ENCODE peak calls at places on chromosomes 7 and 10, in nine cellular contexts. B is lower lobe of right lung, K is right cardiac atrium, R is upper lobe of right lung, S is Panc1, O is right lobe of liver, W is psoas muscle, J is GM12878, U is mucosa of descending colon. L is an unnamed sample.

GRCh38 chr7:78395298-78396120 is 596.9 kb downstream of the PHTF2 start:
- ATAC-seq in U (no peak), B (no peak), K (no peak), S (no peak), W (no peak), O (no peak), J (no peak), R (no peak), L (no peak)

GRCh38 chr10:76436367-76436766 is 1004.9 kb downstream of the LRMDA start:
- ATAC-seq in B (no peak), R (peak; percentile 27), W (peak; percentile 74), O (no peak), J (no peak), S (no peak), K (peak; percentile 82), U (no peak), L (no peak)

GRCh38 chr10:86651021-86651471 is 3.3 kb upstream of the OPN4 start:
- ATAC-seq in R (no peak), O (no peak), S (no peak), K (no peak), W (no peak), J (no peak), U (no peak), B (no peak), L (no peak)

GRCh38 chr10:92691042-92691590 is 1.4 kb downstream of the HHEX start:
- ATAC-seq in B (no peak), J (no peak), R (no peak), W (no peak), O (peak; percentile 3), U (no peak), K (no peak), S (no peak), L (no peak)

GRCh38 chr10:86128360-86128759 is 238.2 kb downstream of the GRID1 start:
- ATAC-seq in J (no peak), B (no peak), K (no peak), W (no peak), R (no peak), U (no peak), S (no peak), O (no peak), L (no peak)

GRCh38 chr7:151690597-151690996 is 170.9 kb upstream of the RHEB start:
- ATAC-seq in W (no peak), J (no peak), K (peak; percentile 15), U (no peak), R (no peak), O (no peak), B (no peak), S (no peak), L (no peak)

GRCh38 chr10:30591249-30591670 is 38.3 kb downstream of the LYZL2 start:
- ATAC-seq in O (peak; percentile 57), U (peak; percentile 71), K (peak; percentile 51), B (peak; percentile 76), S (peak; percentile 69), J (peak; percentile 41), W (no peak), R (peak; percentile 81), L (peak; percentile 65)

GRCh38 chr10:73798927-73799563 is 12.4 kb downstream of the NDST2 start:
- ATAC-seq in O (peak; percentile 4), S (no peak), R (peak; percentile 9), K (peak; percentile 15), W (no peak), U (peak; percentile 10), B (no peak), J (no peak), L (no peak)

GRCh38 chr7:152522551-152522950 is 86.7 kb upstream of the KMT2C start:
- ATAC-seq in O (peak; percentile 90), W (peak; percentile 91), K (peak; percentile 41), J (no peak), U (no peak), S (no peak), R (no peak), B (no peak), L (no peak)

GRCh38 chr10:33120275-33120674 is 162.2 kb upstream of the ITGB1 start:
- ATAC-seq in S (no peak), U (no peak), J (no peak), W (no peak), K (no peak), R (no peak), O (no peak), B (no peak), L (no peak)

GRCh38 chr10:133388973-133389818 is 4.8 kb upstream of the MTG1 start:
- ATAC-seq in J (peak; percentile 85), S (no peak), B (no peak), O (no peak), R (no peak), W (no peak), U (peak; percentile 61), K (no peak), L (no peak)
- H3K4me3 ChIP-seq in J (peak overlapping the region; percentile 78), S (no peak overlapping the region), B (peak overlapping the region; percentile 34), O (no peak overlapping the region), R (peak overlapping the region; percentile 28), W (no peak overlapping the region), U (no peak overlapping the region), K (no peak overlapping the region), L (no peak overlapping the region)

DNA sequence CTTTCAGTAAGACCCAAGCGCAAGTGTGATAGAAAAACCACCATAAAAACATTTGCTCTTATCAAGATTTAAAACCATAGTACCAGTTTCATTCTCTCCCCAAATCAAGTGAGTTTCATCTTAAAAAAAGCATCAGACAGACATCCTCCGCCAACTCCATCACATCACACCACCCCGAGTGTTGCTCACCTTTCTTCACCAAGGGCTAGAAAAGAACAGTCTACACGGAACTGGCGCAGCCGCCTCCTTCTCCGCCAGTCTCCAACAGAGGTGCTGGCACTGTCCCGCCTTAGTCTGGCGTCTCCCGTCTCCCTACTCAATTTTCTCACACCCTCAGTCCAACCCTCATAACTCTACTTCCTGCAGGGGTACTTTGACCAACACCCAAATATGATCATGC is 46.9 kb upstream of the WIPI2 start:
- ATAC-seq in J (no peak), O (no peak), S (peak; percentile 42), K (no peak), B (no peak), W (no peak), R (no peak), U (no peak), L (no peak)
- H3K4me3 ChIP-seq in J (no peak overlapping the region), O (no peak overlapping the region), S (no peak overlapping the region), K (no peak overlapping the region), B (no peak overlapping the region), W (no peak overlapping the region), R (no peak overlapping the region), U (no peak overlapping the region), L (no peak overlapping the region)

GRCh38 chr10:100972115-100972903 is 3.0 kb downstream of the SEMA4G start:
- ATAC-seq in U (no peak), S (no peak), K (no peak), J (no peak), R (no peak), W (no peak), O (no peak), B (no peak), L (no peak)
- H3K4me3 ChIP-seq in U (no peak overlapping the region), S (no peak overlapping the region), K (no peak overlapping the region), J (no peak overlapping the region), R (no peak overlapping the region), W (no peak overlapping the region), O (peak overlapping the region; percentile 21), B (no peak overlapping the region), L (no peak overlapping the region)

GRCh38 chr10:132639470-132639869 is 101.9 kb downstream of the INPP5A start:
- ATAC-seq in K (no peak), R (no peak), U (no peak), W (no peak), O (no peak), S (no peak), J (no peak), B (no peak), L (no peak)
- H3K4me3 ChIP-seq in K (no peak overlapping the region), R (no peak overlapping the region), U (no peak overlapping the region), W (no peak overlapping the region), O (no peak overlapping the region), S (no peak overlapping the region), J (no peak overlapping the region), B (no peak overlapping the region), L (no peak overlapping the region)

GRCh38 chr10:61964949-61965693 is 63.6 kb downstream of the ARID5B start:
- ATAC-seq in J (peak; percentile 54), W (no peak), S (no peak), K (no peak), B (no peak), U (peak; percentile 86), O (peak; percentile 84), R (no peak), L (no peak)
- H3K4me3 ChIP-seq in J (peak overlapping the region; percentile 20), W (no peak overlapping the region), S (no peak overlapping the region), K (no peak overlapping the region), B (no peak overlapping the region), U (no peak overlapping the region), O (no peak overlapping the region), R (no peak overlapping the region), L (no peak overlapping the region)

GRCh38 chr7:94380264-94380663 is 14.4 kb upstream of the COL1A2 start:
- ATAC-seq in S (no peak), W (no peak), O (no peak), U (no peak), B (no peak), R (no peak), K (no peak), J (no peak), L (no peak)
- H3K4me3 ChIP-seq in S (no peak overlapping the region), W (no peak overlapping the region), O (no peak overlapping the region), U (no peak overlapping the region), B (no peak overlapping the region), R (no peak overlapping the region), K (no peak overlapping the region), J (no peak overlapping the region), L (no peak overlapping the region)